ENCODE peak calls at places on chromosome 3, in six cellular contexts. Q is lung; W is NCI-H748 treated with DMSO at 0.1 percent for 48 hours; H is CD8-positive, alpha-beta memory T cell; U is GM20000; R is HFF-Myc. O is an unnamed sample.

GRCh38 chr3:59734061-59734460 is 684.2 kb upstream of the CFAP20DC start:
- DNase-seq in H (no peak), U (no peak), R (no peak), W (no peak), Q (no peak), O (no peak)

GRCh38 chr3:31220431-31220830 is 312.3 kb upstream of the STT3B start:
- DNase-seq in H (no peak), U (no peak), Q (no peak), W (no peak), R (no peak), O (no peak)

GRCh38 chr3:123126653-123127052 is 59.8 kb downstream of the PDIA5 start:
- DNase-seq in W (no peak), H (no peak), R (no peak), Q (no peak), U (no peak), O (no peak)

GRCh38 chr3:15223684-15224575 is 17.9 kb downstream of the CAPN7 start:
- DNase-seq in U (no peak), Q (no peak), R (no peak), W (peak), H (no peak), O (no peak)

GRCh38 chr3:30353711-30354467 is 252.5 kb upstream of the TGFBR2 start:
- DNase-seq in U (peak), Q (no peak), H (peak), W (no peak), R (no peak), O (no peak)

GRCh38 chr3:55333923-55334322 is 153.2 kb downstream of the WNT5A start:
- DNase-seq in Q (no peak), W (no peak), U (no peak), H (no peak), R (no peak), O (no peak)

GRCh38 chr3:61771976-61772375 is 210.6 kb downstream of the PTPRG start:
- DNase-seq in R (no peak), U (no peak), Q (no peak), H (no peak), W (no peak), O (no peak)

GRCh38 chr3:46407976-46408375 is 917 bp downstream of the CCRL2 start:
- DNase-seq in H (no peak), Q (no peak), U (no peak), R (no peak), W (no peak), O (no peak)

GRCh38 chr3:40499952-40500351 is 5.9 kb upstream of the ZNF620 start:
- DNase-seq in R (no peak), U (no peak), W (no peak), Q (no peak), H (no peak), O (no peak)

GRCh38 chr3:191362036-191362435 is 31.7 kb upstream of the UTS2B start:
- DNase-seq in W (no peak), R (no peak), H (no peak), Q (peak), U (no peak), O (no peak)

GRCh38 chr3:37072892-37073291 is 79.6 kb downstream of the MLH1 start:
- DNase-seq in U (no peak), H (no peak), R (peak), W (no peak), Q (peak), O (no peak)

GRCh38 chr3:16616083-16616482 is 10.9 kb upstream of the DAZL start:
- DNase-seq in R (no peak), U (no peak), Q (no peak), H (no peak), W (no peak), O (no peak)

GRCh38 chr3:111691293-111691909 is 96.3 kb upstream of the ZBED2 start:
- DNase-seq in W (peak), R (no peak), U (no peak), H (no peak), Q (no peak), O (no peak)

GRCh38 chr3:65787340-65787739 is 251.4 kb downstream of the MAGI1 start:
- DNase-seq in H (no peak), R (no peak), Q (no peak), W (no peak), U (no peak), O (no peak)

GRCh38 chr3:121491683-121492082 is 54.1 kb downstream of the POLQ start:
- DNase-seq in W (no peak), H (no peak), Q (no peak), R (no peak), U (no peak), O (no peak)

GRCh38 chr3:41404601-41405000 is 205.3 kb downstream of the CTNNB1 start:
- DNase-seq in H (no peak), W (no peak), Q (no peak), R (no peak), U (no peak), O (no peak)

GRCh38 chr3:9386501-9387321 is 10.7 kb upstream of the SETD5 start:
- DNase-seq in Q (no peak), U (no peak), W (no peak), H (no peak), R (no peak), O (no peak)

GRCh38 chr3:195865752-195866151 is 42.6 kb downstream of the TNK2 start:
- DNase-seq in Q (no peak), U (no peak), H (no peak), R (no peak), W (no peak), O (no peak)

GRCh38 chr3:188972313-188972712 is 199.5 kb upstream of the TPRG1 start:
- DNase-seq in U (no peak), W (no peak), Q (no peak), R (no peak), H (no peak), O (no peak)

GRCh38 chr3:43231276-43232000 is 54.9 kb upstream of the SNRK start:
- DNase-seq in Q (no peak), R (no peak), U (no peak), H (no peak), W (no peak), O (peak)

GRCh38 chr3:59759298-59760169 is 709.7 kb upstream of the CFAP20DC start:
- DNase-seq in W (no peak), U (no peak), R (no peak), H (no peak), Q (no peak), O (no peak)

GRCh38 chr3:37741644-37742043 is 120.0 kb upstream of the CTDSPL start:
- DNase-seq in R (no peak), H (no peak), Q (peak), U (no peak), W (no peak), O (peak)

GRCh38 chr3:100591411-100591810 is 18.0 kb upstream of the ADGRG7 start:
- DNase-seq in Q (no peak), U (no peak), H (no peak), W (no peak), R (no peak), O (no peak)

GRCh38 chr3:9809239-9809614 is 835 bp upstream of the TTLL3 start:
- DNase-seq in R (no peak), U (peak), Q (no peak), W (no peak), H (no peak), O (no peak)

GRCh38 chr3:17233398-17233800 is 348.6 kb downstream of the PLCL2 start:
- DNase-seq in H (peak), Q (no peak), W (peak), R (peak), U (peak), O (no peak)

GRCh38 chr3:4820296-4821121 is 158.7 kb upstream of the BHLHE40 start:
- DNase-seq in Q (no peak), W (no peak), R (no peak), H (no peak), U (no peak), O (no peak)

GRCh38 chr3:156551261-156551660 is 3.7 kb downstream of the SSR3 start:
- DNase-seq in H (no peak), U (no peak), R (no peak), W (no peak), Q (no peak), O (no peak)

GRCh38 chr3:171654809-171655208 is 155.5 kb downstream of the PLD1 start:
- DNase-seq in W (no peak), Q (peak), H (no peak), U (no peak), R (no peak), O (no peak)

GRCh38 chr3:194592798-194593752 is 40.1 kb downstream of the TMEM44 start:
- DNase-seq in R (peak), W (no peak), H (no peak), U (no peak), Q (peak), O (no peak)

GRCh38 chr3:128021768-128022372 is 30.4 kb upstream of the SEC61A1 start:
- DNase-seq in H (no peak), R (no peak), W (no peak), Q (no peak), U (no peak), O (no peak)

O was measured in esophagus muscularis mucosa.